ENCODE peak calls at places on chromosome 7, in nine cellular contexts. One of them, this sample, is unnamed.

GRCh38 chr7:116628971-116629586 is 42.9 kb upstream of the MET start:
- DNase-seq in CD8-positive, alpha-beta T cell: no peak
- DNase-seq in psoas muscle: no peak
- DNase-seq in neural progenitor cell: no peak
- DNase-seq in lower lobe of right lung: no peak
- DNase-seq in esophagus squamous epithelium: no peak
- DNase-seq in astrocyte: peak; percentile 40
- DNase-seq in A549: peak; percentile 79
- DNase-seq in heart left ventricle: no peak
- DNase-seq in this sample: peak; percentile 71

GRCh38 chr7:117458977-117459583 is 20.7 kb upstream of the CFTR start:
- DNase-seq in psoas muscle: no peak
- DNase-seq in CD8-positive, alpha-beta T cell: no peak
- DNase-seq in esophagus squamous epithelium: no peak
- DNase-seq in neural progenitor cell: peak; percentile 44
- DNase-seq in heart left ventricle: no peak
- DNase-seq in lower lobe of right lung: no peak
- DNase-seq in A549: peak; percentile 17
- DNase-seq in astrocyte: peak; percentile 17
- DNase-seq in this sample: no peak

GRCh38 chr7:99648843-99649242 is 31.0 kb downstream of the CYP3A5 start:
- DNase-seq in CD8-positive, alpha-beta T cell: no peak
- DNase-seq in A549: no peak
- DNase-seq in neural progenitor cell: no peak
- DNase-seq in esophagus squamous epithelium: no peak
- DNase-seq in lower lobe of right lung: no peak
- DNase-seq in psoas muscle: no peak
- DNase-seq in astrocyte: no peak
- DNase-seq in heart left ventricle: no peak
- DNase-seq in this sample: no peak

GRCh38 chr7:99385564-99385963 is 11.0 kb downstream of the ARPC1B start:
- DNase-seq in psoas muscle: no peak
- DNase-seq in heart left ventricle: no peak
- DNase-seq in lower lobe of right lung: no peak
- DNase-seq in neural progenitor cell: no peak
- DNase-seq in A549: no peak
- DNase-seq in esophagus squamous epithelium: no peak
- DNase-seq in astrocyte: no peak
- DNase-seq in CD8-positive, alpha-beta T cell: no peak
- DNase-seq in this sample: no peak

GRCh38 chr7:100267648-100268047 is 39.9 kb upstream of the SPDYE3 start:
- DNase-seq in neural progenitor cell: no peak
- DNase-seq in A549: no peak
- DNase-seq in heart left ventricle: no peak
- DNase-seq in esophagus squamous epithelium: no peak
- DNase-seq in astrocyte: no peak
- DNase-seq in psoas muscle: no peak
- DNase-seq in lower lobe of right lung: no peak
- DNase-seq in CD8-positive, alpha-beta T cell: no peak
- DNase-seq in this sample: no peak

GRCh38 chr7:21253740-21254687 is 173.9 kb upstream of the SP4 start:
- DNase-seq in psoas muscle: no peak
- DNase-seq in CD8-positive, alpha-beta T cell: no peak
- DNase-seq in astrocyte: peak; percentile 11
- DNase-seq in neural progenitor cell: peak; percentile 91
- DNase-seq in A549: peak; percentile 50
- DNase-seq in lower lobe of right lung: no peak
- DNase-seq in heart left ventricle: peak; percentile 23
- DNase-seq in esophagus squamous epithelium: no peak
- DNase-seq in this sample: peak; percentile 50

GRCh38 chr7:101216860-101217387 is 457 bp downstream of the PLOD3 start:
- DNase-seq in CD8-positive, alpha-beta T cell: no peak
- DNase-seq in astrocyte: no peak
- DNase-seq in psoas muscle: no peak
- DNase-seq in heart left ventricle: no peak
- DNase-seq in lower lobe of right lung: no peak
- DNase-seq in esophagus squamous epithelium: no peak
- DNase-seq in A549: no peak
- DNase-seq in neural progenitor cell: peak; percentile 59
- DNase-seq in this sample: no peak

GRCh38 chr7:2643386-2644229 is 11.8 kb downstream of the TTYH3 start:
- DNase-seq in astrocyte: no peak
- DNase-seq in lower lobe of right lung: no peak
- DNase-seq in A549: no peak
- DNase-seq in heart left ventricle: no peak
- DNase-seq in neural progenitor cell: no peak
- DNase-seq in esophagus squamous epithelium: no peak
- DNase-seq in CD8-positive, alpha-beta T cell: no peak
- DNase-seq in psoas muscle: no peak
- DNase-seq in this sample: no peak

GRCh38 chr7:131190146-131190545 is 137.5 kb upstream of the MKLN1 start:
- DNase-seq in esophagus squamous epithelium: no peak
- DNase-seq in A549: peak; percentile 75
- DNase-seq in lower lobe of right lung: no peak
- DNase-seq in neural progenitor cell: peak; percentile 4
- DNase-seq in psoas muscle: no peak
- DNase-seq in astrocyte: no peak
- DNase-seq in CD8-positive, alpha-beta T cell: no peak
- DNase-seq in heart left ventricle: no peak
- DNase-seq in this sample: peak; percentile 17

GRCh38 chr7:76998263-76998666 is 33.9 kb downstream of the SPDYE17 start:
- DNase-seq in CD8-positive, alpha-beta T cell: no peak
- DNase-seq in esophagus squamous epithelium: no peak
- DNase-seq in heart left ventricle: no peak
- DNase-seq in A549: no peak
- DNase-seq in neural progenitor cell: no peak
- DNase-seq in psoas muscle: no peak
- DNase-seq in astrocyte: no peak
- DNase-seq in lower lobe of right lung: no peak
- DNase-seq in this sample: no peak

GRCh38 chr7:75033826-75034225 is 39.8 kb downstream of the RCC1L start:
- DNase-seq in heart left ventricle: no peak
- DNase-seq in CD8-positive, alpha-beta T cell: no peak
- DNase-seq in neural progenitor cell: no peak
- DNase-seq in psoas muscle: no peak
- DNase-seq in A549: no peak
- DNase-seq in astrocyte: no peak
- DNase-seq in lower lobe of right lung: no peak
- DNase-seq in esophagus squamous epithelium: no peak
- DNase-seq in this sample: no peak

GRCh38 chr7:44980393-44981034 is 1.7 kb upstream of the MYO1G start:
- DNase-seq in CD8-positive, alpha-beta T cell: peak; percentile 40
- DNase-seq in astrocyte: peak; percentile 77
- DNase-seq in A549: no peak
- DNase-seq in heart left ventricle: no peak
- DNase-seq in neural progenitor cell: no peak
- DNase-seq in lower lobe of right lung: no peak
- DNase-seq in esophagus squamous epithelium: no peak
- DNase-seq in psoas muscle: no peak
- DNase-seq in this sample: peak; percentile 61

GRCh38 chr7:13745530-13745929 is 243.9 kb downstream of the ETV1 start:
- DNase-seq in CD8-positive, alpha-beta T cell: no peak
- DNase-seq in A549: no peak
- DNase-seq in astrocyte: no peak
- DNase-seq in heart left ventricle: no peak
- DNase-seq in lower lobe of right lung: no peak
- DNase-seq in psoas muscle: no peak
- DNase-seq in neural progenitor cell: no peak
- DNase-seq in esophagus squamous epithelium: no peak
- DNase-seq in this sample: no peak

GRCh38 chr7:13742126-13742525 is 247.3 kb downstream of the ETV1 start:
- DNase-seq in heart left ventricle: no peak
- DNase-seq in psoas muscle: no peak
- DNase-seq in neural progenitor cell: no peak
- DNase-seq in esophagus squamous epithelium: no peak
- DNase-seq in CD8-positive, alpha-beta T cell: no peak
- DNase-seq in lower lobe of right lung: no peak
- DNase-seq in astrocyte: peak; percentile 95
- DNase-seq in A549: no peak
- DNase-seq in this sample: peak; percentile 28

GRCh38 chr7:13737563-13737962 is 251.9 kb downstream of the ETV1 start:
- DNase-seq in neural progenitor cell: no peak
- DNase-seq in heart left ventricle: no peak
- DNase-seq in psoas muscle: no peak
- DNase-seq in astrocyte: no peak
- DNase-seq in lower lobe of right lung: no peak
- DNase-seq in esophagus squamous epithelium: no peak
- DNase-seq in A549: no peak
- DNase-seq in CD8-positive, alpha-beta T cell: no peak
- DNase-seq in this sample: no peak

GRCh38 chr7:13742719-13743640 is 246.5 kb downstream of the ETV1 start:
- DNase-seq in astrocyte: peak; percentile 64
- DNase-seq in lower lobe of right lung: peak; percentile 35
- DNase-seq in esophagus squamous epithelium: no peak
- DNase-seq in CD8-positive, alpha-beta T cell: no peak
- DNase-seq in A549: peak; percentile 45
- DNase-seq in heart left ventricle: no peak
- DNase-seq in psoas muscle: no peak
- DNase-seq in neural progenitor cell: peak; percentile 35
- DNase-seq in this sample: peak; percentile 33
- TF ChIP-seq CTCF in astrocyte: peak; percentile 36
- TF ChIP-seq CTCF in lower lobe of right lung: peak; percentile 47
- TF ChIP-seq CTCF in esophagus squamous epithelium: peak; percentile 49
- TF ChIP-seq CTCF in CD8-positive, alpha-beta T cell: no peak
- TF ChIP-seq CTCF in A549: peak; percentile 23
- TF ChIP-seq CTCF in heart left ventricle: peak; percentile 61
- TF ChIP-seq CTCF in psoas muscle: peak; percentile 55
- TF ChIP-seq CTCF in neural progenitor cell: peak; percentile 55
- TF ChIP-seq CTCF in this sample: peak; percentile 69

DNA sequence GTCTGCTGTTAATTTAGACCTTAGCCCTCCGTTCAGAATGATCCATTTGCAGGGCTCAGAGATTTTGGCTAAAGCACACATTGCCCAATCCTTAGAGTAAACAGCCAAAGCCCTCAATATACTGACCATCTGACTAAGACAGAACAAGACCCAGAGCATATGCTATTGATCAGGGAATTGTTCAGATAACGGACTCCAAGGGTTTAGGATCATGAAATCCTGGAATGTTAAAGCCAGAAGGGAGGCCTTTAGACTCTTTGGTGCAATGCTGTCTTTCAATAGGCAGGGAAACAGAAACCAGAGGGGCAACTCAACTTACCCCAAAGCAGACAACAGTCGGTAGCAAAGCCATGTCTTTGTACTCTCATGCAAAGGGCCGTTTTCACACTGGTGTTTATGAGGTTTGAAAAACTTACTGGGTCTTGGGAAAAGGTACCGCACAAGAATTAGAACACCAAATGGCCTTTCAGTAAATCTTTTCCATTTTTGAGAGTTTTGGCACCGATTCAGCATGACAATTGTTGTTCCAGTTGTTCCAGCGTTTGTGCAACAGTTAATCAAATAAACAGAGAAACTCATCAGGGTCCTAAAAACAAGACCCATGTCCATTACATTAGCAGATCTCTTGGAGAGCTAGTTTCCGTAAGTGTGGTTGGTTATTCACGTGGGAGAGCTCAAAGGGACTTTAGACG is 94.2 kb upstream of the AGBL3 start:
- DNase-seq in neural progenitor cell: peak; percentile 37
- DNase-seq in CD8-positive, alpha-beta T cell: no peak
- DNase-seq in psoas muscle: no peak
- DNase-seq in lower lobe of right lung: no peak
- DNase-seq in heart left ventricle: no peak
- DNase-seq in astrocyte: no peak
- DNase-seq in esophagus squamous epithelium: no peak
- DNase-seq in A549: no peak
- DNase-seq in this sample: no peak
- H3K27ac ChIP-seq in neural progenitor cell: peak overlapping the region; percentile 68
- H3K27ac ChIP-seq in CD8-positive, alpha-beta T cell: no peak overlapping the region
- H3K27ac ChIP-seq in psoas muscle: peak overlapping the region; percentile 47
- H3K27ac ChIP-seq in lower lobe of right lung: peak overlapping the region; percentile 72
- H3K27ac ChIP-seq in heart left ventricle: peak overlapping the region; percentile 72
- H3K27ac ChIP-seq in astrocyte: peak overlapping the region; percentile 81
- H3K27ac ChIP-seq in esophagus squamous epithelium: peak overlapping the region; percentile 88
- H3K27ac ChIP-seq in A549: peak overlapping the region; percentile 85
- H3K27ac ChIP-seq in this sample: peak overlapping the region; percentile 90

DNA sequence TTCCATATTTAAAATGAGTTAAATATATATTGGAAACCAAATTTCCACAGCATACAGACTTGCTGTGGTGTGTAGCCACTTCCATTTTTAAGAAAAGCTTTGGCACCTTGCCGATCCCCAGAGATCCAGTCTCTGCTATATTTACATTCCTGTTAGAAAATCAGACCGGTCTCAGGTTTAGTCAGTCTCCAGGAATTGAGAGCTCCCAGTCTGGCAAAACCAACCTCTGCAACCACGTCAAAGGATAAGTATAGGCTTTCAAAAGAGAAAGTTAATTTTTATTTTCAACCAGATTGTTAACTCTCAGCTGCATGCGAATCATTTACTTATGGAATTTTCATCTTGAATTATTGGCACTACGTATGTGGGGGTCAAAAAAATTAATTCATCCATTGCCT is 28.1 kb downstream of the PUS7 start:
- DNase-seq in heart left ventricle: no peak
- DNase-seq in psoas muscle: no peak
- DNase-seq in lower lobe of right lung: no peak
- DNase-seq in esophagus squamous epithelium: no peak
- DNase-seq in A549: peak; percentile 50
- DNase-seq in CD8-positive, alpha-beta T cell: no peak
- DNase-seq in astrocyte: peak; percentile 94
- DNase-seq in neural progenitor cell: no peak
- DNase-seq in this sample: no peak
- H3K4me1 ChIP-seq in heart left ventricle: no peaks in the 10 kb centered on the region
- H3K4me1 ChIP-seq in psoas muscle: no peaks in the 10 kb centered on the region
- H3K4me1 ChIP-seq in lower lobe of right lung: no peaks in the 10 kb centered on the region
- H3K4me1 ChIP-seq in esophagus squamous epithelium: peaks cover 14% of the 10 kb centered on the region
- H3K4me1 ChIP-seq in A549: peaks cover 54% of the 10 kb centered on the region
- H3K4me1 ChIP-seq in CD8-positive, alpha-beta T cell: no peaks in the 10 kb centered on the region
- H3K4me1 ChIP-seq in astrocyte: peaks cover 19% of the 10 kb centered on the region
- H3K4me1 ChIP-seq in neural progenitor cell: no peaks in the 10 kb centered on the region
- H3K4me1 ChIP-seq in this sample: peaks cover 14% of the 10 kb centered on the region

GRCh38 chr7:69799048-69799697 is 200.9 kb downstream of the AUTS2 start:
- DNase-seq in A549: no peak
- DNase-seq in neural progenitor cell: no peak
- DNase-seq in esophagus squamous epithelium: no peak
- DNase-seq in CD8-positive, alpha-beta T cell: no peak
- DNase-seq in heart left ventricle: no peak
- DNase-seq in psoas muscle: no peak
- DNase-seq in astrocyte: no peak
- DNase-seq in lower lobe of right lung: no peak
- DNase-seq in this sample: no peak

GRCh38 chr7:69799990-69800389 is 201.7 kb downstream of the AUTS2 start:
- DNase-seq in CD8-positive, alpha-beta T cell: no peak
- DNase-seq in heart left ventricle: no peak
- DNase-seq in psoas muscle: no peak
- DNase-seq in esophagus squamous epithelium: no peak
- DNase-seq in lower lobe of right lung: no peak
- DNase-seq in A549: no peak
- DNase-seq in neural progenitor cell: no peak
- DNase-seq in astrocyte: no peak
- DNase-seq in this sample: no peak

GRCh38 chr7:69801729-69802688 is 203.7 kb downstream of the AUTS2 start:
- DNase-seq in neural progenitor cell: no peak
- DNase-seq in CD8-positive, alpha-beta T cell: no peak
- DNase-seq in astrocyte: no peak
- DNase-seq in lower lobe of right lung: no peak
- DNase-seq in heart left ventricle: no peak
- DNase-seq in psoas muscle: no peak
- DNase-seq in A549: no peak
- DNase-seq in esophagus squamous epithelium: no peak
- DNase-seq in this sample: peak; percentile 6

GRCh38 chr7:69803699-69804516 is 205.6 kb downstream of the AUTS2 start:
- DNase-seq in astrocyte: no peak
- DNase-seq in neural progenitor cell: no peak
- DNase-seq in lower lobe of right lung: no peak
- DNase-seq in heart left ventricle: no peak
- DNase-seq in psoas muscle: no peak
- DNase-seq in esophagus squamous epithelium: no peak
- DNase-seq in A549: no peak
- DNase-seq in CD8-positive, alpha-beta T cell: no peak
- DNase-seq in this sample: no peak

GRCh38 chr7:69800495-69800894 is 202.2 kb downstream of the AUTS2 start:
- DNase-seq in CD8-positive, alpha-beta T cell: no peak
- DNase-seq in esophagus squamous epithelium: no peak
- DNase-seq in A549: peak; percentile 61
- DNase-seq in lower lobe of right lung: peak; percentile 47
- DNase-seq in astrocyte: peak; percentile 40
- DNase-seq in heart left ventricle: no peak
- DNase-seq in psoas muscle: no peak
- DNase-seq in neural progenitor cell: no peak
- DNase-seq in this sample: no peak
- TF ChIP-seq CTCF in CD8-positive, alpha-beta T cell: no peak
- TF ChIP-seq CTCF in esophagus squamous epithelium: no peak
- TF ChIP-seq CTCF in A549: no peak
- TF ChIP-seq CTCF in lower lobe of right lung: no peak
- TF ChIP-seq CTCF in astrocyte: no peak
- TF ChIP-seq CTCF in heart left ventricle: no peak
- TF ChIP-seq CTCF in psoas muscle: no peak
- TF ChIP-seq CTCF in neural progenitor cell: no peak
- TF ChIP-seq CTCF in this sample: no peak